ENCODE peak calls at places on chromosomes 4 and X, in four cellular contexts. One of them, this sample, is unnamed.

GRCh38 chrX:17692709-17693346 is 44.5 kb upstream of the SCML1 start:
- DNase-seq in transverse colon: no peak
- DNase-seq in tibial artery: no peak
- DNase-seq in HCT116: no peak
- DNase-seq in this sample: no peak

GRCh38 chrX:136250191-136251041 is 784 bp downstream of the MAP7D3 start:
- DNase-seq in tibial artery: no peak
- DNase-seq in transverse colon: no peak
- DNase-seq in HCT116: no peak
- DNase-seq in this sample: no peak

GRCh38 chr4:150140774-150141400 is 62.6 kb downstream of the DCLK2 start:
- DNase-seq in HCT116: no peak
- DNase-seq in transverse colon: no peak
- DNase-seq in tibial artery: no peak
- DNase-seq in this sample: no peak

GRCh38 chrX:54786972-54787371 is 11.1 kb downstream of the ITIH6 start:
- DNase-seq in transverse colon: peak; percentile 32
- DNase-seq in tibial artery: no peak
- DNase-seq in HCT116: no peak
- DNase-seq in this sample: peak; percentile 55

GRCh38 chr4:150510176-150510875 is 71.6 kb upstream of the MAB21L2 start:
- DNase-seq in transverse colon: no peak
- DNase-seq in HCT116: peak; percentile 6
- DNase-seq in tibial artery: no peak
- DNase-seq in this sample: no peak

GRCh38 chr4:101707596-101707995 is 82.9 kb upstream of the BANK1 start:
- DNase-seq in transverse colon: no peak
- DNase-seq in tibial artery: no peak
- DNase-seq in HCT116: no peak
- DNase-seq in this sample: no peak

GRCh38 chr4:187944179-187944578 is 51.4 kb upstream of the ZFP42 start:
- DNase-seq in HCT116: no peak
- DNase-seq in transverse colon: no peak
- DNase-seq in tibial artery: no peak
- DNase-seq in this sample: no peak

GRCh38 chr4:57342406-57342805 is 232.2 kb upstream of the IGFBP7 start:
- DNase-seq in HCT116: no peak
- DNase-seq in tibial artery: no peak
- DNase-seq in transverse colon: no peak
- DNase-seq in this sample: no peak

GRCh38 chr4:69025999-69026387 is 70.3 kb upstream of the UGT2B7 start:
- DNase-seq in transverse colon: no peak
- DNase-seq in HCT116: no peak
- DNase-seq in tibial artery: no peak
- DNase-seq in this sample: no peak

GRCh38 chr4:76252271-76252653 is 741 bp downstream of the FAM47E start:
- DNase-seq in HCT116: no peak
- DNase-seq in tibial artery: no peak
- DNase-seq in transverse colon: no peak
- DNase-seq in this sample: no peak

GRCh38 chrX:10628906-10629305 is 8.5 kb upstream of the MID1 start:
- DNase-seq in HCT116: peak; percentile 82
- DNase-seq in transverse colon: no peak
- DNase-seq in tibial artery: no peak
- DNase-seq in this sample: no peak

GRCh38 chr4:75432683-75433082 is 81.5 kb downstream of the RCHY1 start:
- DNase-seq in transverse colon: no peak
- DNase-seq in tibial artery: no peak
- DNase-seq in HCT116: peak; percentile 21
- DNase-seq in this sample: no peak

GRCh38 chr4:114386637-114387233 is 211.9 kb upstream of the UGT8 start:
- DNase-seq in transverse colon: no peak
- DNase-seq in tibial artery: no peak
- DNase-seq in HCT116: peak; percentile 38
- DNase-seq in this sample: no peak

GRCh38 chr4:48254381-48255072 is 15.1 kb downstream of the TEC start:
- DNase-seq in HCT116: no peak
- DNase-seq in tibial artery: no peak
- DNase-seq in transverse colon: no peak
- DNase-seq in this sample: no peak

GRCh38 chr4:69823481-69824186 is 36.3 kb downstream of the SULT1E1 start:
- DNase-seq in tibial artery: no peak
- DNase-seq in HCT116: peak; percentile 18
- DNase-seq in transverse colon: peak; percentile 83
- DNase-seq in this sample: peak; percentile 72

GRCh38 chr4:182286035-182286434 is 42.8 kb downstream of the TENM3 start:
- DNase-seq in tibial artery: no peak
- DNase-seq in transverse colon: no peak
- DNase-seq in HCT116: no peak
- DNase-seq in this sample: no peak

GRCh38 chrX:40543661-40544328 is 37.0 kb upstream of the ATP6AP2 start:
- DNase-seq in tibial artery: no peak
- DNase-seq in transverse colon: no peak
- DNase-seq in HCT116: peak; percentile 33
- DNase-seq in this sample: no peak

GRCh38 chr4:168831919-168832745 is 177.9 kb downstream of the CBR4 start:
- DNase-seq in HCT116: peak; percentile 32
- DNase-seq in transverse colon: peak; percentile 85
- DNase-seq in tibial artery: peak; percentile 90
- DNase-seq in this sample: peak; percentile 82

GRCh38 chr4:186606593-186606992 is 51.2 kb upstream of the MTNR1A start:
- DNase-seq in HCT116: no peak
- DNase-seq in transverse colon: no peak
- DNase-seq in tibial artery: no peak
- DNase-seq in this sample: no peak

GRCh38 chr4:15525080-15525479 is 55.4 kb downstream of the CC2D2A start:
- DNase-seq in transverse colon: no peak
- DNase-seq in HCT116: peak; percentile 37
- DNase-seq in tibial artery: no peak
- DNase-seq in this sample: no peak

GRCh38 chr4:153217440-153217839 is 13.2 kb downstream of the TRIM2 start:
- DNase-seq in tibial artery: no peak
- DNase-seq in HCT116: no peak
- DNase-seq in transverse colon: no peak
- DNase-seq in this sample: no peak

GRCh38 chr4:69831646-69832325 is 28.2 kb downstream of the SULT1E1 start:
- DNase-seq in transverse colon: peak; percentile 30
- DNase-seq in tibial artery: peak; percentile 37
- DNase-seq in HCT116: no peak
- DNase-seq in this sample: peak; percentile 66

GRCh38 chr4:2059034-2059725 is at the start of gene NAT8L:
- DNase-seq in HCT116: peak; percentile 21
- DNase-seq in transverse colon: no peak
- DNase-seq in tibial artery: no peak
- DNase-seq in this sample: peak; percentile 22

GRCh38 chr4:10129196-10130185 is 12.9 kb upstream of the WDR1 start:
- DNase-seq in tibial artery: peak; percentile 32
- DNase-seq in HCT116: no peak
- DNase-seq in transverse colon: no peak
- DNase-seq in this sample: no peak

GRCh38 chrX:1442724-1443367 is 9.9 kb downstream of the ASMTL start:
- DNase-seq in tibial artery: no peak
- DNase-seq in HCT116: no peak
- DNase-seq in transverse colon: no peak
- DNase-seq in this sample: no peak

GRCh38 chr4:58286335-58286734 is 1176.2 kb upstream of the IGFBP7 start:
- DNase-seq in tibial artery: no peak
- DNase-seq in HCT116: no peak
- DNase-seq in transverse colon: no peak
- DNase-seq in this sample: no peak

GRCh38 chr4:8044244-8044643 is 104.6 kb upstream of the AFAP1 start:
- DNase-seq in HCT116: no peak
- DNase-seq in tibial artery: no peak
- DNase-seq in transverse colon: no peak
- DNase-seq in this sample: no peak

GRCh38 chrX:139875831-139876230 is 57.0 kb downstream of the ATP11C start:
- DNase-seq in tibial artery: no peak
- DNase-seq in transverse colon: no peak
- DNase-seq in HCT116: no peak
- DNase-seq in this sample: no peak

GRCh38 chr4:47852121-47852520 is 14.3 kb upstream of the CORIN start:
- DNase-seq in HCT116: no peak
- DNase-seq in transverse colon: no peak
- DNase-seq in tibial artery: no peak
- DNase-seq in this sample: no peak

GRCh38 chrX:48966796-48967579 is 4.7 kb downstream of the KCND1 start:
- DNase-seq in HCT116: no peak
- DNase-seq in tibial artery: no peak
- DNase-seq in transverse colon: no peak
- DNase-seq in this sample: no peak

GRCh38 chrX:151974336-151975227 is at the start of gene GABRE:
- DNase-seq in transverse colon: peak; percentile 73
- DNase-seq in tibial artery: peak; percentile 31
- DNase-seq in HCT116: no peak
- DNase-seq in this sample: peak; percentile 70
- H3K4me3 ChIP-seq in transverse colon: peak within 1 kb of the TSS; percentile 41
- H3K4me3 ChIP-seq in tibial artery: peak within 1 kb of the TSS; percentile 78
- H3K4me3 ChIP-seq in HCT116: peak within 1 kb of the TSS; percentile 38
- H3K4me3 ChIP-seq in this sample: no peak within 1 kb of the TSS

GRCh38 chr4:38692421-38692820 is 28.4 kb downstream of the KLF3 start:
- DNase-seq in tibial artery: no peak
- DNase-seq in transverse colon: no peak
- DNase-seq in HCT116: no peak
- DNase-seq in this sample: no peak

GRCh38 chr4:38694330-38694729 is 30.3 kb downstream of the KLF3 start:
- DNase-seq in HCT116: no peak
- DNase-seq in transverse colon: no peak
- DNase-seq in tibial artery: no peak
- DNase-seq in this sample: no peak

GRCh38 chr4:38693531-38693930 is 29.5 kb downstream of the KLF3 start:
- DNase-seq in HCT116: no peak
- DNase-seq in transverse colon: no peak
- DNase-seq in tibial artery: no peak
- DNase-seq in this sample: no peak

GRCh38 chr4:38688676-38689355 is 24.8 kb downstream of the KLF3 start:
- DNase-seq in tibial artery: no peak
- DNase-seq in transverse colon: no peak
- DNase-seq in HCT116: no peak
- DNase-seq in this sample: no peak

GRCh38 chr4:38691251-38692008 is 27.4 kb downstream of the KLF3 start:
- DNase-seq in HCT116: no peak
- DNase-seq in tibial artery: no peak
- DNase-seq in transverse colon: no peak
- DNase-seq in this sample: no peak
- H3K4me1 ChIP-seq in HCT116: no peaks in the 10 kb centered on the region
- H3K4me1 ChIP-seq in tibial artery: peaks cover 57% of the 10 kb centered on the region
- H3K4me1 ChIP-seq in transverse colon: peaks cover 34% of the 10 kb centered on the region
- H3K4me1 ChIP-seq in this sample: peaks cover 5% of the 10 kb centered on the region

DNA sequence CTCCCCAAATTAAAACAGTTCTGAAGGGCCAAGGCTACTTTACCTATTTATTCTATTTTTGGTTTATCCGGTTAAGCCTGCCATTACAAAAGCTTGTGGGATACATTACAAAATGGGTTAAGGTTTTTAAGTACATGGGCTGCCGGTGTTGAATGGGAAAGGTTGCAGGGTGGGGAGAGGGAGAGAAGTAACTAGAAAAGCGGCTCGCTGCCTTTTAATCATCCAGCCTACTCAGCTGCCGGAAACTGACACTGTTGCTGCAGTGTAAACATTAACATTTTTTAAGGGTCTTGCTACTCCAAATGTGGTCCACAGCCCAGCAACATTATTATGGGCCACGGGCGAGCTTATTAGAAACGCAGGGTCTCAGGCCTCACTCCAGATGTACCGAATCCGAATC is 1.5 kb upstream of the IL1RAPL1 start:
- DNase-seq in HCT116: no peak
- DNase-seq in tibial artery: no peak
- DNase-seq in transverse colon: no peak
- DNase-seq in this sample: no peak
- H3K4me3 ChIP-seq in HCT116: peak overlapping the region; percentile 56
- H3K4me3 ChIP-seq in tibial artery: no peak overlapping the region
- H3K4me3 ChIP-seq in transverse colon: no peak overlapping the region
- H3K4me3 ChIP-seq in this sample: no peak overlapping the region

GRCh38 chrX:107744868-107745267 is 30.7 kb downstream of the TSC22D3 start:
- DNase-seq in transverse colon: no peak
- DNase-seq in tibial artery: no peak
- DNase-seq in HCT116: no peak
- DNase-seq in this sample: no peak
- H3K4me1 ChIP-seq in transverse colon: peaks cover 30% of the 10 kb centered on the region
- H3K4me1 ChIP-seq in tibial artery: peaks cover 73% of the 10 kb centered on the region
- H3K4me1 ChIP-seq in HCT116: peaks cover 18% of the 10 kb centered on the region
- H3K4me1 ChIP-seq in this sample: peaks cover 24% of the 10 kb centered on the region

GRCh38 chrX:80120335-80120734 is 105.8 kb downstream of the TBX22 start:
- DNase-seq in HCT116: no peak
- DNase-seq in transverse colon: no peak
- DNase-seq in tibial artery: no peak
- DNase-seq in this sample: no peak
- H3K4me3 ChIP-seq in HCT116: no peak overlapping the region
- H3K4me3 ChIP-seq in transverse colon: no peak overlapping the region
- H3K4me3 ChIP-seq in tibial artery: no peak overlapping the region
- H3K4me3 ChIP-seq in this sample: no peak overlapping the region

GRCh38 chr4:38386011-38386551 is 277.9 kb upstream of the KLF3 start:
- DNase-seq in transverse colon: no peak
- DNase-seq in HCT116: no peak
- DNase-seq in tibial artery: no peak
- DNase-seq in this sample: no peak

GRCh38 chr4:38385286-38386010 is 278.6 kb upstream of the KLF3 start:
- DNase-seq in tibial artery: no peak
- DNase-seq in transverse colon: no peak
- DNase-seq in HCT116: no peak
- DNase-seq in this sample: peak; percentile 54

GRCh38 chr4:38386654-38387188 is 277.3 kb upstream of the KLF3 start:
- DNase-seq in transverse colon: no peak
- DNase-seq in HCT116: no peak
- DNase-seq in tibial artery: no peak
- DNase-seq in this sample: no peak

GRCh38 chr4:38387819-38388218 is 276.2 kb upstream of the KLF3 start:
- DNase-seq in HCT116: no peak
- DNase-seq in transverse colon: no peak
- DNase-seq in tibial artery: no peak
- DNase-seq in this sample: no peak

GRCh38 chr4:38387348-38387747 is 276.7 kb upstream of the KLF3 start:
- DNase-seq in HCT116: no peak
- DNase-seq in tibial artery: peak; percentile 88
- DNase-seq in transverse colon: peak; percentile 48
- DNase-seq in this sample: no peak
- H3K4me1 ChIP-seq in HCT116: no peaks in the 10 kb centered on the region
- H3K4me1 ChIP-seq in tibial artery: peaks cover 47% of the 10 kb centered on the region
- H3K4me1 ChIP-seq in transverse colon: peaks cover 14% of the 10 kb centered on the region
- H3K4me1 ChIP-seq in this sample: peaks cover 15% of the 10 kb centered on the region

This sample was measured in mucosa of descending colon.